ENCODE peak calls at places on chromosome 19, in nine cellular contexts. One of them, this sample, is unnamed.

GRCh38 chr19:28334419-28334818 is 878.5 kb downstream of the UQCRFS1 start:
- DNase-seq in KG1: no peak
- DNase-seq in left ventricle myocardium inferior: no peak
- DNase-seq in CD8-positive, alpha-beta T cell: no peak
- DNase-seq in psoas muscle: no peak
- DNase-seq in nephron progenitor cell: no peak
- DNase-seq in anterior cingulate cortex: no peak
- DNase-seq in NCI-H146: no peak
- DNase-seq in HT1080: peak
- DNase-seq in this sample: no peak

GRCh38 chr19:51808333-51808986 is 13.5 kb downstream of the FPR3 start:
- DNase-seq in KG1: no peak
- DNase-seq in left ventricle myocardium inferior: no peak
- DNase-seq in CD8-positive, alpha-beta T cell: no peak
- DNase-seq in psoas muscle: no peak
- DNase-seq in nephron progenitor cell: no peak
- DNase-seq in anterior cingulate cortex: no peak
- DNase-seq in NCI-H146: no peak
- DNase-seq in HT1080: peak
- DNase-seq in this sample: no peak

GRCh38 chr19:45952691-45953505 is 20.8 kb downstream of the NOVA2 start:
- DNase-seq in KG1: peak
- DNase-seq in left ventricle myocardium inferior: peak
- DNase-seq in CD8-positive, alpha-beta T cell: peak
- DNase-seq in psoas muscle: peak
- DNase-seq in nephron progenitor cell: peak
- DNase-seq in anterior cingulate cortex: no peak
- DNase-seq in NCI-H146: peak
- DNase-seq in HT1080: peak
- DNase-seq in this sample: no peak

GRCh38 chr19:49128545-49129237 is 9.3 kb downstream of the PPFIA3 start:
- DNase-seq in KG1: no peak
- DNase-seq in left ventricle myocardium inferior: no peak
- DNase-seq in CD8-positive, alpha-beta T cell: no peak
- DNase-seq in psoas muscle: no peak
- DNase-seq in nephron progenitor cell: no peak
- DNase-seq in anterior cingulate cortex: no peak
- DNase-seq in NCI-H146: peak
- DNase-seq in HT1080: no peak
- DNase-seq in this sample: no peak

GRCh38 chr19:18848860-18849661 is 17.3 kb downstream of the UPF1 start:
- DNase-seq in KG1: no peak
- DNase-seq in left ventricle myocardium inferior: peak
- DNase-seq in CD8-positive, alpha-beta T cell: no peak
- DNase-seq in psoas muscle: peak
- DNase-seq in nephron progenitor cell: no peak
- DNase-seq in anterior cingulate cortex: peak
- DNase-seq in NCI-H146: no peak
- DNase-seq in HT1080: no peak
- DNase-seq in this sample: no peak

GRCh38 chr19:45066921-45067661 is 9.2 kb downstream of the ZNF296 start:
- DNase-seq in KG1: no peak
- DNase-seq in left ventricle myocardium inferior: no peak
- DNase-seq in CD8-positive, alpha-beta T cell: no peak
- DNase-seq in psoas muscle: no peak
- DNase-seq in nephron progenitor cell: no peak
- DNase-seq in anterior cingulate cortex: no peak
- DNase-seq in NCI-H146: no peak
- DNase-seq in HT1080: no peak
- DNase-seq in this sample: no peak

GRCh38 chr19:40705362-40705651 is 11.4 kb downstream of the COQ8B start:
- DNase-seq in KG1: no peak
- DNase-seq in left ventricle myocardium inferior: peak
- DNase-seq in CD8-positive, alpha-beta T cell: no peak
- DNase-seq in psoas muscle: peak
- DNase-seq in nephron progenitor cell: no peak
- DNase-seq in anterior cingulate cortex: no peak
- DNase-seq in NCI-H146: no peak
- DNase-seq in HT1080: no peak
- DNase-seq in this sample: no peak

GRCh38 chr19:58317481-58318072 is 9.2 kb upstream of the ZSCAN22 start:
- DNase-seq in KG1: no peak
- DNase-seq in left ventricle myocardium inferior: no peak
- DNase-seq in CD8-positive, alpha-beta T cell: no peak
- DNase-seq in psoas muscle: no peak
- DNase-seq in nephron progenitor cell: peak
- DNase-seq in anterior cingulate cortex: no peak
- DNase-seq in NCI-H146: no peak
- DNase-seq in HT1080: no peak
- DNase-seq in this sample: peak

GRCh38 chr19:29285878-29286277 is 72.9 kb upstream of the UQCRFS1 start:
- DNase-seq in KG1: no peak
- DNase-seq in left ventricle myocardium inferior: no peak
- DNase-seq in CD8-positive, alpha-beta T cell: no peak
- DNase-seq in psoas muscle: no peak
- DNase-seq in nephron progenitor cell: peak
- DNase-seq in anterior cingulate cortex: peak
- DNase-seq in NCI-H146: peak
- DNase-seq in HT1080: peak
- DNase-seq in this sample: peak

GRCh38 chr19:10690351-10690781 is 10.9 kb upstream of the QTRT1 start:
- DNase-seq in KG1: no peak
- DNase-seq in left ventricle myocardium inferior: no peak
- DNase-seq in CD8-positive, alpha-beta T cell: no peak
- DNase-seq in psoas muscle: no peak
- DNase-seq in nephron progenitor cell: no peak
- DNase-seq in anterior cingulate cortex: no peak
- DNase-seq in NCI-H146: no peak
- DNase-seq in HT1080: no peak
- DNase-seq in this sample: no peak

GRCh38 chr19:10092648-10093294 is 6.7 kb downstream of the SHFL start:
- DNase-seq in KG1: no peak
- DNase-seq in left ventricle myocardium inferior: no peak
- DNase-seq in CD8-positive, alpha-beta T cell: no peak
- DNase-seq in psoas muscle: no peak
- DNase-seq in nephron progenitor cell: no peak
- DNase-seq in anterior cingulate cortex: no peak
- DNase-seq in NCI-H146: no peak
- DNase-seq in HT1080: no peak
- DNase-seq in this sample: no peak

GRCh38 chr19:51342631-51343569 is 961 bp upstream of the VSIG10L start:
- DNase-seq in KG1: no peak
- DNase-seq in left ventricle myocardium inferior: no peak
- DNase-seq in CD8-positive, alpha-beta T cell: no peak
- DNase-seq in psoas muscle: no peak
- DNase-seq in nephron progenitor cell: no peak
- DNase-seq in anterior cingulate cortex: no peak
- DNase-seq in NCI-H146: no peak
- DNase-seq in HT1080: no peak
- DNase-seq in this sample: peak

GRCh38 chr19:48925240-48925843 is 8.2 kb upstream of the DHDH start:
- DNase-seq in KG1: no peak
- DNase-seq in left ventricle myocardium inferior: no peak
- DNase-seq in CD8-positive, alpha-beta T cell: no peak
- DNase-seq in psoas muscle: no peak
- DNase-seq in nephron progenitor cell: no peak
- DNase-seq in anterior cingulate cortex: no peak
- DNase-seq in NCI-H146: no peak
- DNase-seq in HT1080: peak
- DNase-seq in this sample: no peak

GRCh38 chr19:6066661-6067646 is 43.3 kb downstream of the RFX2 start:
- DNase-seq in KG1: peak
- DNase-seq in left ventricle myocardium inferior: peak
- DNase-seq in CD8-positive, alpha-beta T cell: no peak
- DNase-seq in psoas muscle: peak
- DNase-seq in nephron progenitor cell: peak
- DNase-seq in anterior cingulate cortex: peak
- DNase-seq in NCI-H146: peak
- DNase-seq in HT1080: peak
- DNase-seq in this sample: no peak

GRCh38 chr19:13849991-13850909 is 26.7 kb upstream of the NANOS3 start:
- DNase-seq in KG1: peak
- DNase-seq in left ventricle myocardium inferior: peak
- DNase-seq in CD8-positive, alpha-beta T cell: peak
- DNase-seq in psoas muscle: peak
- DNase-seq in nephron progenitor cell: peak
- DNase-seq in anterior cingulate cortex: peak
- DNase-seq in NCI-H146: peak
- DNase-seq in HT1080: peak
- DNase-seq in this sample: no peak

GRCh38 chr19:39514840-39515550 is at the start of gene SELENOV:
- DNase-seq in KG1: no peak
- DNase-seq in left ventricle myocardium inferior: no peak
- DNase-seq in CD8-positive, alpha-beta T cell: no peak
- DNase-seq in psoas muscle: no peak
- DNase-seq in nephron progenitor cell: peak
- DNase-seq in anterior cingulate cortex: no peak
- DNase-seq in NCI-H146: peak
- DNase-seq in HT1080: no peak
- DNase-seq in this sample: no peak

GRCh38 chr19:7685546-7686445 is 5.2 kb downstream of the TRAPPC5 start:
- DNase-seq in KG1: no peak
- DNase-seq in left ventricle myocardium inferior: no peak
- DNase-seq in CD8-positive, alpha-beta T cell: no peak
- DNase-seq in psoas muscle: no peak
- DNase-seq in nephron progenitor cell: no peak
- DNase-seq in anterior cingulate cortex: no peak
- DNase-seq in NCI-H146: peak
- DNase-seq in HT1080: no peak
- DNase-seq in this sample: no peak

GRCh38 chr19:49133621-49134454 is 14.5 kb downstream of the PPFIA3 start:
- DNase-seq in KG1: no peak
- DNase-seq in left ventricle myocardium inferior: peak
- DNase-seq in CD8-positive, alpha-beta T cell: no peak
- DNase-seq in psoas muscle: peak
- DNase-seq in nephron progenitor cell: no peak
- DNase-seq in anterior cingulate cortex: no peak
- DNase-seq in NCI-H146: peak
- DNase-seq in HT1080: no peak
- DNase-seq in this sample: no peak

GRCh38 chr19:52554216-52554971 is 15.7 kb upstream of the ZNF701 start:
- DNase-seq in KG1: no peak
- DNase-seq in left ventricle myocardium inferior: no peak
- DNase-seq in CD8-positive, alpha-beta T cell: no peak
- DNase-seq in psoas muscle: no peak
- DNase-seq in nephron progenitor cell: no peak
- DNase-seq in anterior cingulate cortex: no peak
- DNase-seq in NCI-H146: no peak
- DNase-seq in HT1080: no peak
- DNase-seq in this sample: no peak

GRCh38 chr19:56838930-56839664 is 1.4 kb downstream of the PEG3 start:
- DNase-seq in KG1: peak
- DNase-seq in left ventricle myocardium inferior: peak
- DNase-seq in CD8-positive, alpha-beta T cell: no peak
- DNase-seq in psoas muscle: peak
- DNase-seq in nephron progenitor cell: no peak
- DNase-seq in anterior cingulate cortex: peak
- DNase-seq in NCI-H146: no peak
- DNase-seq in HT1080: no peak
- DNase-seq in this sample: no peak

GRCh38 chr19:18586311-18586710 is 2.3 kb upstream of the REX1BD start:
- DNase-seq in KG1: no peak
- DNase-seq in left ventricle myocardium inferior: no peak
- DNase-seq in CD8-positive, alpha-beta T cell: no peak
- DNase-seq in psoas muscle: no peak
- DNase-seq in nephron progenitor cell: no peak
- DNase-seq in anterior cingulate cortex: no peak
- DNase-seq in NCI-H146: no peak
- DNase-seq in HT1080: no peak
- DNase-seq in this sample: peak

GRCh38 chr19:46739290-46739771 is 6.5 kb upstream of the FKRP start:
- DNase-seq in KG1: no peak
- DNase-seq in left ventricle myocardium inferior: peak
- DNase-seq in CD8-positive, alpha-beta T cell: no peak
- DNase-seq in psoas muscle: peak
- DNase-seq in nephron progenitor cell: no peak
- DNase-seq in anterior cingulate cortex: peak
- DNase-seq in NCI-H146: no peak
- DNase-seq in HT1080: no peak
- DNase-seq in this sample: no peak

GRCh38 chr19:17073869-17074627 is 1.2 kb downstream of the HAUS8 start:
- DNase-seq in KG1: no peak
- DNase-seq in left ventricle myocardium inferior: no peak
- DNase-seq in CD8-positive, alpha-beta T cell: no peak
- DNase-seq in psoas muscle: no peak
- DNase-seq in nephron progenitor cell: no peak
- DNase-seq in anterior cingulate cortex: no peak
- DNase-seq in NCI-H146: peak
- DNase-seq in HT1080: no peak
- DNase-seq in this sample: peak

GRCh38 chr19:9671654-9672053 is 3.2 kb downstream of the ZNF562 start:
- DNase-seq in KG1: no peak
- DNase-seq in left ventricle myocardium inferior: no peak
- DNase-seq in CD8-positive, alpha-beta T cell: no peak
- DNase-seq in psoas muscle: no peak
- DNase-seq in nephron progenitor cell: no peak
- DNase-seq in anterior cingulate cortex: no peak
- DNase-seq in NCI-H146: no peak
- DNase-seq in HT1080: no peak
- DNase-seq in this sample: no peak

GRCh38 chr19:29609636-29610035 is 3.6 kb downstream of the POP4 start:
- DNase-seq in KG1: no peak
- DNase-seq in left ventricle myocardium inferior: no peak
- DNase-seq in CD8-positive, alpha-beta T cell: no peak
- DNase-seq in psoas muscle: no peak
- DNase-seq in nephron progenitor cell: no peak
- DNase-seq in anterior cingulate cortex: no peak
- DNase-seq in NCI-H146: no peak
- DNase-seq in HT1080: no peak
- DNase-seq in this sample: no peak

GRCh38 chr19:47280183-47280797 is 5.6 kb downstream of the INAFM1 start:
- DNase-seq in KG1: no peak
- DNase-seq in left ventricle myocardium inferior: no peak
- DNase-seq in CD8-positive, alpha-beta T cell: peak
- DNase-seq in psoas muscle: no peak
- DNase-seq in nephron progenitor cell: peak
- DNase-seq in anterior cingulate cortex: no peak
- DNase-seq in NCI-H146: no peak
- DNase-seq in HT1080: no peak
- DNase-seq in this sample: peak

GRCh38 chr19:30437869-30438268 is 65.7 kb downstream of the ZNF536 start:
- DNase-seq in KG1: no peak
- DNase-seq in left ventricle myocardium inferior: no peak
- DNase-seq in CD8-positive, alpha-beta T cell: no peak
- DNase-seq in psoas muscle: no peak
- DNase-seq in nephron progenitor cell: no peak
- DNase-seq in anterior cingulate cortex: no peak
- DNase-seq in NCI-H146: no peak
- DNase-seq in HT1080: no peak
- DNase-seq in this sample: peak

GRCh38 chr19:46736544-46737274 is 9.1 kb upstream of the FKRP start:
- DNase-seq in KG1: no peak
- DNase-seq in left ventricle myocardium inferior: peak
- DNase-seq in CD8-positive, alpha-beta T cell: no peak
- DNase-seq in psoas muscle: no peak
- DNase-seq in nephron progenitor cell: no peak
- DNase-seq in anterior cingulate cortex: no peak
- DNase-seq in NCI-H146: no peak
- DNase-seq in HT1080: no peak
- DNase-seq in this sample: no peak

GRCh38 chr19:54462072-54462712 is 1.4 kb downstream of the LENG9 start:
- DNase-seq in KG1: no peak
- DNase-seq in left ventricle myocardium inferior: no peak
- DNase-seq in CD8-positive, alpha-beta T cell: no peak
- DNase-seq in psoas muscle: peak
- DNase-seq in nephron progenitor cell: no peak
- DNase-seq in anterior cingulate cortex: no peak
- DNase-seq in NCI-H146: no peak
- DNase-seq in HT1080: no peak
- DNase-seq in this sample: no peak

GRCh38 chr19:44356383-44357111 is at the start of gene ZNF112:
- DNase-seq in KG1: peak
- DNase-seq in left ventricle myocardium inferior: peak
- DNase-seq in CD8-positive, alpha-beta T cell: no peak
- DNase-seq in psoas muscle: peak
- DNase-seq in nephron progenitor cell: peak
- DNase-seq in anterior cingulate cortex: peak
- DNase-seq in NCI-H146: peak
- DNase-seq in HT1080: peak
- DNase-seq in this sample: no peak

GRCh38 chr19:54108496-54108895 is 5.8 kb downstream of the NDUFA3 start:
- DNase-seq in KG1: no peak
- DNase-seq in left ventricle myocardium inferior: no peak
- DNase-seq in CD8-positive, alpha-beta T cell: no peak
- DNase-seq in psoas muscle: no peak
- DNase-seq in nephron progenitor cell: no peak
- DNase-seq in anterior cingulate cortex: no peak
- DNase-seq in NCI-H146: no peak
- DNase-seq in HT1080: no peak
- DNase-seq in this sample: no peak

This sample was measured in Karpas-422.